ENCODE peak calls at places on chromosomes 1 and 21, in five cellular contexts. One of them, this sample, is unnamed.

GRCh38 chr1:22930235-22930912 is 42.3 kb downstream of the LACTBL1 start:
- DNase-seq in H1: peak; percentile 44
- DNase-seq in stomach: no peak
- DNase-seq in uterus: peak; percentile 21
- DNase-seq in HCT116: peak; percentile 41
- DNase-seq in this sample: peak; percentile 12

GRCh38 chr1:17632541-17633193 is 93.2 kb downstream of the ARHGEF10L start:
- DNase-seq in uterus: no peak
- DNase-seq in HCT116: no peak
- DNase-seq in stomach: no peak
- DNase-seq in H1: no peak
- DNase-seq in this sample: no peak

GRCh38 chr1:200724064-200724463 is 14.6 kb upstream of the CAMSAP2 start:
- DNase-seq in uterus: no peak
- DNase-seq in H1: no peak
- DNase-seq in HCT116: no peak
- DNase-seq in stomach: no peak
- DNase-seq in this sample: no peak

GRCh38 chr1:107748529-107748928 is 216.5 kb downstream of the VAV3 start:
- DNase-seq in H1: no peak
- DNase-seq in uterus: no peak
- DNase-seq in HCT116: no peak
- DNase-seq in stomach: no peak
- DNase-seq in this sample: no peak

GRCh38 chr1:111851552-111851951 is 95.9 kb downstream of the DDX20 start:
- DNase-seq in H1: no peak
- DNase-seq in uterus: no peak
- DNase-seq in stomach: no peak
- DNase-seq in HCT116: no peak
- DNase-seq in this sample: no peak

GRCh38 chr1:29286194-29286767 is 50.0 kb downstream of the PTPRU start:
- DNase-seq in stomach: no peak
- DNase-seq in uterus: no peak
- DNase-seq in H1: no peak
- DNase-seq in HCT116: no peak
- DNase-seq in this sample: no peak

GRCh38 chr1:11576109-11576875 is 77.9 kb downstream of the FBXO2 start:
- DNase-seq in uterus: no peak
- DNase-seq in stomach: no peak
- DNase-seq in HCT116: no peak
- DNase-seq in H1: no peak
- DNase-seq in this sample: no peak

GRCh38 chr1:229631966-229632365 is 5.9 kb downstream of the URB2 start:
- DNase-seq in H1: no peak
- DNase-seq in uterus: no peak
- DNase-seq in stomach: no peak
- DNase-seq in HCT116: no peak
- DNase-seq in this sample: no peak

GRCh38 chr1:236795757-236796719 is 946 bp downstream of the MTR start:
- DNase-seq in stomach: no peak
- DNase-seq in H1: no peak
- DNase-seq in HCT116: peak; percentile 7
- DNase-seq in uterus: no peak
- DNase-seq in this sample: no peak

GRCh38 chr1:198564716-198565115 is 24.2 kb upstream of the ATP6V1G3 start:
- DNase-seq in H1: no peak
- DNase-seq in uterus: no peak
- DNase-seq in HCT116: no peak
- DNase-seq in stomach: no peak
- DNase-seq in this sample: no peak

GRCh38 chr21:35048706-35049617 is at the start of gene RUNX1:
- DNase-seq in stomach: peak; percentile 52
- DNase-seq in H1: no peak
- DNase-seq in uterus: no peak
- DNase-seq in HCT116: no peak
- DNase-seq in this sample: no peak
- TF ChIP-seq POLR2A in stomach: no peak
- TF ChIP-seq POLR2A in H1: no peak
- TF ChIP-seq POLR2A in uterus: no peak
- TF ChIP-seq POLR2A in HCT116: no peak
- TF ChIP-seq POLR2A in this sample: no peak

DNA sequence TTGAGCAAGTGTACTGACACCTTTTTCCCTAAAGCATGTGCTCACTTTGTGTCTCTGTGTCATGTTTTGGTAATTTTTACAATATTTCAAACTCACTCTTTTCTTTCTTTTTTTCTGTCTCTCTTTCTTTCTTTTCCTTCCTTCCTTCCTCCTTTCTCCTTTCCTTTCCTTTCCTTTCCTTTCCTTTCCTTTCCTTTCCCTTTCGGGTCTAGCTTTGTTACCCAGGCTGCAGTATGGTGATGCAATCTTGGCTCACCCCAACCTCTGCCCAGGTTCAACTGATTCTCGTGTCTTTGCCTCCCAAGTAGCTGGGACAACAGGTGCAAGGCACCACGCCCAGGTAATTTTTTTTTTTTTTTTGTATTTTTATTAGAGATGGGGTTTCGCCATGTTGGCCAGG is 60.4 kb upstream of the TINAGL1 start:
- DNase-seq in uterus: no peak
- DNase-seq in H1: no peak
- DNase-seq in stomach: no peak
- DNase-seq in HCT116: no peak
- DNase-seq in this sample: no peak
- H3K4me1 ChIP-seq in uterus: no peaks in the 10 kb centered on the region
- H3K4me1 ChIP-seq in H1: no peaks in the 10 kb centered on the region
- H3K4me1 ChIP-seq in stomach: no peaks in the 10 kb centered on the region
- H3K4me1 ChIP-seq in HCT116: peaks cover 2% of the 10 kb centered on the region
- H3K4me1 ChIP-seq in this sample: no peaks in the 10 kb centered on the region

DNA sequence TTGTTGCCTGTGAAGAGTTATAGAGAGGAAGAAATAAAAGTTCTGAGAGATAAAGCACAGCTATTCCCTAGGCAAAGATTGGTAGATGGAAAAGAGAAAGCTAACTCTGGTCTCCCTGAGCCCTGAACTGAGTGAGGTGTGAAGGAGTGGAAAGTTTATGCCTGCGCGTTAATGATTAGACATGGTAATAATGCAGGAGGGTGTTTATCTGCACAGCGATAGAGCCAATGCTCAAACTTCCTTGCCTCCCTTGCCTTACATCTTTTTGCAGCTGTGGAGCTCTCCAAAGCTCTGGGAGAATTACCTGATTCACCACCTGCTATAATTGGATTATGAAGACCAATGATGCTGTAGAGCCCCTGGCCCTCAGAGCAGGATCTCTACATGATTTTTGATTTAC is 32.8 kb upstream of the CHRM3 start:
- DNase-seq in HCT116: no peak
- DNase-seq in H1: no peak
- DNase-seq in uterus: no peak
- DNase-seq in stomach: peak; percentile 48
- DNase-seq in this sample: no peak
- H3K9me3 ChIP-seq in HCT116: peaks cover 7% of the 10 kb centered on the region
- H3K9me3 ChIP-seq in H1: no peaks in the 10 kb centered on the region
- H3K9me3 ChIP-seq in uterus: no peaks in the 10 kb centered on the region
- H3K9me3 ChIP-seq in stomach: no peaks in the 10 kb centered on the region
- H3K9me3 ChIP-seq in this sample: no peaks in the 10 kb centered on the region

GRCh38 chr1:244651956-244652698 is 799 bp upstream of the DESI2 start:
- DNase-seq in H1: no peak
- DNase-seq in uterus: no peak
- DNase-seq in stomach: no peak
- DNase-seq in HCT116: peak; percentile 3
- DNase-seq in this sample: no peak
- TF ChIP-seq POLR2A in H1: no peak
- TF ChIP-seq POLR2A in uterus: no peak
- TF ChIP-seq POLR2A in stomach: no peak
- TF ChIP-seq POLR2A in HCT116: no peak
- TF ChIP-seq POLR2A in this sample: no peak